ENCODE peak calls at places on chromosomes 1 and 21, in four cellular contexts. R is HCT116, N is HepG2, B is K562. S is an unnamed sample.
A peak's percentile ranks its signal among the peaks of the same experiment; 100 is the strongest.

GRCh38 chr1:7885513-7886298 is 32.8 kb upstream of the UTS2 start:
- DNase-seq in B (peak; percentile 89), N (no peak), R (peak; percentile 63), S (no peak)

GRCh38 chr1:12314328-12314903 is 84.6 kb downstream of the VPS13D start:
- DNase-seq in B (peak; percentile 29), R (no peak), N (peak; percentile 12), S (no peak)

GRCh38 chr21:34923202-34923601 is 125.9 kb downstream of the RUNX1 start:
- DNase-seq in N (no peak), R (no peak), B (no peak), S (no peak)

GRCh38 chr1:118077331-118078055 is 107.5 kb downstream of the SPAG17 start:
- DNase-seq in B (peak; percentile 13), R (peak; percentile 40), N (peak; percentile 15), S (no peak)

GRCh38 chr1:114345930-114346479 is 165.0 kb downstream of the TRIM33 start:
- DNase-seq in N (no peak), B (peak; percentile 53), R (no peak), S (no peak)

GRCh38 chr21:42555756-42556438 is 42.2 kb downstream of the SLC37A1 start:
- DNase-seq in B (no peak), N (no peak), R (no peak), S (no peak)

GRCh38 chr1:41423511-41424191 is 60.8 kb downstream of the EDN2 start:
- DNase-seq in B (peak; percentile 53), R (no peak), N (no peak), S (no peak)

GRCh38 chr1:184462990-184463389 is 76.2 kb downstream of the C1orf21 start:
- DNase-seq in R (no peak), N (no peak), B (no peak), S (no peak)

GRCh38 chr1:63487336-63488065 is 35.5 kb downstream of the ITGB3BP start:
- DNase-seq in B (no peak), N (no peak), R (no peak), S (no peak)

GRCh38 chr1:30184393-30185141 is 538.8 kb downstream of the MATN1 start:
- DNase-seq in B (peak; percentile 91), N (no peak), R (no peak), S (no peak)

GRCh38 chr1:7070389-7071029 is 285.3 kb downstream of the CAMTA1 start:
- DNase-seq in B (peak; percentile 74), R (peak; percentile 18), N (peak; percentile 43), S (peak; percentile 54)

GRCh38 chr1:78009836-78010235 is 5.1 kb downstream of the DNAJB4 start:
- DNase-seq in B (no peak), R (no peak), N (no peak), S (no peak)

DNA sequence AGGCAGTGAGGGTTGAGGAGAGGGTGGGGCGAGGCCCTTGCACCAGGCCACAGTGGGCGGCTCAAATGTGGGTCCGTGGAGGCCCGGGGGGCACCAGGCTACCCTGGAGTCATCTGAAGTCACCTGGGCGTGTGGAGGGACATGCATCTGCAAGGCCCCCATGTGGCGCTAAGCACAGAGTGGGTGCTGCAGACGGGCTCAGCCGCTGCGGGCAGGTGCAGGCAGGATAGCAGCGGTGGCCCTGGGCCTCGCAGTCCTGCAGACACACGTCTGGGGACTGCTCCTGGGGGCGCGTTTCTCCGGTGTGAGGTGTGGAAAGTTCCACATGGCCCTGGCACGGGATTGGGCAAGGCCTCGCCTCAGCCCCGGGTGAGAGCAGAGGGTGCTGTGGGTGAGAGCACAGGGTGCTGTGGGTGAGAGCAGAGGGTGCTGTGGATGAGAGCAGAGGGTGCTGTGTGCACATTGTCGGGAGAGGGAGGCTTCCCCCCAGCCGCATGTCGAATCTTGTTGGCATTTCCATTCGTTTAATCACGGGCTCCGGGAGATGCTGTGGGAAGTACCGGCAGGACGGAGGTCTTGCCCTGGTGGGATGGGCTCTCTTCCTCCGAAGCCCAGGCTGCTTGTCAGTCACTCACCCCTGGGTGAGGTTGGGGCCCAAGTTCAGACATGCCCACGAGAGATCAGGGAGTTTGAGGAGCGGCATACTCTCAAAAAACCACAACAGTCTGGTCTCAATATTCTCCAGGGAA is 46.5 kb downstream of the TP73 start:
- DNase-seq in B (no peak), N (no peak), R (no peak), S (no peak)
- H3K27ac ChIP-seq in B (no peak overlapping the region), N (no peak overlapping the region), R (no peak overlapping the region), S (no peak overlapping the region)

DNA sequence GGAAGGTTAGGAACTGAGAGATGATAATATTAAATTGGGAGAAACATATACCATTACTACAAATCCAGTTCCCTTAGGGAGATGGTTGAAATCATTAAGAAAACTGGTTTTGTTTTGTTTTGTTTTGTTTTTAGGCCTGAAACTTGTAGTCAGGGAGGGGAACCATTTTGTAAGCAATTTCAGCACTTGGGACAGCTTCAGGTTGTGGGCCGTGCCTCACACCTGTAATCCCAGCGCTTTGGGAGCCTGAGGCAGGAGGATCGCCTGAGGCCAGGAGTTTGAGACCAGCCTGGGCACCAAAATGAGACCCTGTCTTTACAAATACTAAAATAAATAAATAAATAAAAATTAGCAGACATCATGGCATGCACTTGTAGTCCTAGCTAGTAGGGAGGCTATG is 694.3 kb upstream of the NR5A2 start:
- DNase-seq in B (no peak), N (no peak), R (no peak), S (no peak)
- TF ChIP-seq REST in B (no peak), N (no peak), R (no peak), S (no peak)

GRCh38 chr1:67458663-67459062 is 28.5 kb upstream of the SERBP1 start:
- DNase-seq in R (no peak), B (no peak), N (no peak), S (no peak)
- TF ChIP-seq TCF7L2 in R (no peak), B (no peak), N (no peak), S (no peak)

GRCh38 chr1:208531003-208531750 is 287.0 kb upstream of the PLXNA2 start:
- DNase-seq in R (no peak), B (no peak), N (no peak), S (no peak)
- H3K27ac ChIP-seq in R (no peak overlapping the region), B (no peak overlapping the region), N (no peak overlapping the region), S (no peak overlapping the region)

GRCh38 chr1:58584082-58584895 is 7.2 kb upstream of the TACSTD2 start:
- DNase-seq in N (peak; percentile 64), B (peak; percentile 51), R (peak; percentile 87), S (no peak)
- TF ChIP-seq REST in N (no peak), B (no peak), R (no peak), S (no peak)